ENCODE peak calls at places on chromosomes 5 and 9, in ten cellular contexts. U, S, G, K, M, F, H, J, T and Z are unnamed samples. For H3K9me3, the result is how much of the 10 kb centered on the place peaks cover.

GRCh38 chr9:136051568-136052432 is 43.3 kb downstream of the NACC2 start:
- DNase-seq in U (no peak), S (no peak), G (no peak), K (peak), M (peak), F (peak), H (no peak), J (peak), T (peak), Z (no peak)

GRCh38 chr5:13624283-13625074 is 320.0 kb downstream of the DNAH5 start:
- DNase-seq in U (no peak), S (no peak), G (no peak), K (no peak), M (no peak), F (no peak), H (no peak), J (no peak), T (no peak), Z (no peak)

GRCh38 chr9:1978941-1979340 is 36.2 kb upstream of the SMARCA2 start:
- DNase-seq in U (no peak), S (no peak), G (peak), K (peak), M (peak), F (no peak), H (no peak), J (no peak), T (peak), Z (no peak)

GRCh38 chr9:134138292-134138691 is 2.4 kb downstream of the WDR5 start:
- DNase-seq in U (no peak), S (no peak), G (no peak), K (no peak), M (no peak), F (no peak), H (no peak), J (no peak), T (no peak), Z (no peak)

GRCh38 chr5:179762079-179762780 is 29.6 kb downstream of the MAML1 start:
- DNase-seq in U (no peak), S (peak), G (peak), K (peak), M (no peak), F (no peak), H (peak), J (peak), T (peak), Z (peak)

GRCh38 chr5:179243333-179243732 is 101.9 kb downstream of the ADAMTS2 start:
- DNase-seq in U (no peak), S (no peak), G (no peak), K (peak), M (peak), F (no peak), H (no peak), J (peak), T (peak), Z (no peak)

GRCh38 chr9:38198140-38198539 is 129.1 kb upstream of the SHB start:
- DNase-seq in U (no peak), S (no peak), G (no peak), K (no peak), M (no peak), F (no peak), H (no peak), J (no peak), T (no peak), Z (no peak)

GRCh38 chr9:113636165-113636564 is 172.6 kb downstream of the RGS3 start:
- DNase-seq in U (no peak), S (no peak), G (peak), K (no peak), M (no peak), F (no peak), H (no peak), J (peak), T (no peak), Z (no peak)

GRCh38 chr5:122909470-122910100 is 64.2 kb downstream of the SNX24 start:
- DNase-seq in U (no peak), S (no peak), G (no peak), K (peak), M (no peak), F (no peak), H (no peak), J (no peak), T (no peak), Z (no peak)

GRCh38 chr9:7844283-7844682 is 44.7 kb upstream of the DMAC1 start:
- DNase-seq in U (no peak), S (no peak), G (no peak), K (peak), M (no peak), F (no peak), H (no peak), J (no peak), T (peak), Z (peak)

GRCh38 chr5:113343343-113343742 is 91.4 kb downstream of the TSSK1B start:
- DNase-seq in U (no peak), S (no peak), G (no peak), K (peak), M (peak), F (no peak), H (no peak), J (no peak), T (peak), Z (no peak)

GRCh38 chr9:8025532-8025931 is 226.0 kb upstream of the DMAC1 start:
- DNase-seq in U (no peak), S (no peak), G (no peak), K (peak), M (no peak), F (no peak), H (no peak), J (no peak), T (no peak), Z (no peak)

GRCh38 chr5:16881253-16881652 is 54.8 kb downstream of the MYO10 start:
- DNase-seq in U (no peak), S (no peak), G (no peak), K (no peak), M (no peak), F (no peak), H (no peak), J (no peak), T (no peak), Z (no peak)

GRCh38 chr9:132797861-132798659 is 80.0 kb downstream of the AK8 start:
- DNase-seq in U (no peak), S (no peak), G (no peak), K (no peak), M (no peak), F (peak), H (no peak), J (no peak), T (peak), Z (no peak)

GRCh38 chr9:79264511-79265448 is 307.0 kb upstream of the TLE4 start:
- DNase-seq in U (no peak), S (no peak), G (no peak), K (peak), M (no peak), F (no peak), H (no peak), J (no peak), T (no peak), Z (no peak)

GRCh38 chr5:170103447-170103846 is 2.2 kb upstream of the FOXI1 start:
- DNase-seq in U (no peak), S (no peak), G (no peak), K (no peak), M (no peak), F (no peak), H (no peak), J (no peak), T (no peak), Z (no peak)

GRCh38 chr5:134736173-134736812 is 2.1 kb upstream of the CAMLG start:
- DNase-seq in U (no peak), S (no peak), G (no peak), K (no peak), M (no peak), F (no peak), H (no peak), J (no peak), T (no peak), Z (no peak)

GRCh38 chr9:98708933-98709911 is at the start of gene GABBR2:
- DNase-seq in U (no peak), S (no peak), G (no peak), K (peak), M (peak), F (no peak), H (no peak), J (no peak), T (peak), Z (no peak)

GRCh38 chr5:116303810-116304209 is 219.0 kb downstream of the COMMD10 start:
- DNase-seq in U (no peak), S (no peak), G (no peak), K (no peak), M (no peak), F (no peak), H (no peak), J (no peak), T (no peak), Z (no peak)

GRCh38 chr5:172939045-172939444 is 20.2 kb upstream of the RPL26L1 start:
- DNase-seq in U (no peak), S (no peak), G (no peak), K (no peak), M (no peak), F (no peak), H (no peak), J (peak), T (no peak), Z (no peak)

GRCh38 chr5:72624641-72625236 is 117.5 kb upstream of the ZNF366 start:
- DNase-seq in U (no peak), S (no peak), G (no peak), K (peak), M (peak), F (no peak), H (no peak), J (no peak), T (no peak), Z (no peak)

GRCh38 chr9:105309531-105309931 is 65.1 kb downstream of the SLC44A1 start:
- DNase-seq in U (no peak), S (no peak), G (no peak), K (no peak), M (no peak), F (no peak), H (no peak), J (no peak), T (no peak), Z (no peak)

GRCh38 chr5:133373121-133373870 is 239.0 kb downstream of the FSTL4 start:
- DNase-seq in U (no peak), S (no peak), G (no peak), K (peak), M (no peak), F (no peak), H (no peak), J (no peak), T (no peak), Z (no peak)

GRCh38 chr5:176730815-176731475 is 79.4 kb upstream of the UNC5A start:
- DNase-seq in U (no peak), S (no peak), G (no peak), K (no peak), M (no peak), F (no peak), H (no peak), J (no peak), T (no peak), Z (no peak)

GRCh38 chr5:119328753-119329602 is 26.8 kb upstream of the TNFAIP8 start:
- DNase-seq in U (peak), S (peak), G (no peak), K (peak), M (no peak), F (no peak), H (peak), J (no peak), T (no peak), Z (peak)

GRCh38 chr9:92501671-92502393 is 19.5 kb upstream of the ASPN start:
- DNase-seq in U (no peak), S (no peak), G (peak), K (peak), M (peak), F (no peak), H (no peak), J (no peak), T (peak), Z (no peak)

GRCh38 chr9:92253656-92254055 is 39.8 kb downstream of the IARS1 start:
- DNase-seq in U (no peak), S (no peak), G (no peak), K (no peak), M (no peak), F (no peak), H (no peak), J (no peak), T (no peak), Z (no peak)

GRCh38 chr9:93186151-93186715 is 2.3 kb downstream of the WNK2 start:
- DNase-seq in U (no peak), S (no peak), G (no peak), K (no peak), M (no peak), F (no peak), H (no peak), J (peak), T (peak), Z (no peak)

GRCh38 chr9:134375011-134375390 is 48.7 kb downstream of the RXRA start:
- DNase-seq in U (no peak), S (no peak), G (peak), K (peak), M (no peak), F (peak), H (no peak), J (no peak), T (no peak), Z (no peak)

GRCh38 chr5:142941217-142941616 is 171.0 kb downstream of the ARHGAP26 start:
- DNase-seq in U (no peak), S (no peak), G (no peak), K (no peak), M (no peak), F (no peak), H (no peak), J (no peak), T (no peak), Z (no peak)

GRCh38 chr5:170100051-170100943 is 5.4 kb upstream of the FOXI1 start:
- DNase-seq in U (peak), S (peak), G (peak), K (peak), M (peak), F (peak), H (peak), J (no peak), T (peak), Z (peak)

GRCh38 chr9:81604306-81605153 is 84.8 kb downstream of the TLE1 start:
- DNase-seq in U (no peak), S (no peak), G (peak), K (peak), M (no peak), F (no peak), H (no peak), J (no peak), T (no peak), Z (no peak)

GRCh38 chr5:115979628-115980041 is 17.4 kb downstream of the LVRN start:
- DNase-seq in U (no peak), S (no peak), G (no peak), K (peak), M (peak), F (no peak), H (no peak), J (no peak), T (no peak), Z (no peak)

GRCh38 chr9:4167040-4167671 is 132.7 kb downstream of the GLIS3 start:
- DNase-seq in U (no peak), S (no peak), G (no peak), K (peak), M (peak), F (no peak), H (no peak), J (no peak), T (no peak), Z (no peak)

GRCh38 chr9:7368410-7369292 is 430.9 kb downstream of the DMAC1 start:
- DNase-seq in U (no peak), S (no peak), G (peak), K (peak), M (peak), F (no peak), H (no peak), J (no peak), T (no peak), Z (no peak)

GRCh38 chr5:156641690-156642089 is 208.4 kb upstream of the PPP1R2B start:
- DNase-seq in U (no peak), S (no peak), G (no peak), K (peak), M (peak), F (no peak), H (no peak), J (no peak), T (no peak), Z (no peak)

GRCh38 chr5:32490972-32491557 is 46.5 kb upstream of the ZFR start:
- DNase-seq in U (no peak), S (no peak), G (no peak), K (no peak), M (no peak), F (no peak), H (no peak), J (no peak), T (no peak), Z (no peak)

GRCh38 chr9:6703898-6704639 is 53.7 kb upstream of the KDM4C start:
- DNase-seq in U (peak), S (peak), G (peak), K (peak), M (peak), F (peak), H (peak), J (peak), T (peak), Z (peak)

GRCh38 chr9:123058834-123059233 is 25.4 kb downstream of the GPR21 start:
- DNase-seq in U (no peak), S (no peak), G (no peak), K (peak), M (peak), F (no peak), H (no peak), J (no peak), T (no peak), Z (no peak)

DNA sequence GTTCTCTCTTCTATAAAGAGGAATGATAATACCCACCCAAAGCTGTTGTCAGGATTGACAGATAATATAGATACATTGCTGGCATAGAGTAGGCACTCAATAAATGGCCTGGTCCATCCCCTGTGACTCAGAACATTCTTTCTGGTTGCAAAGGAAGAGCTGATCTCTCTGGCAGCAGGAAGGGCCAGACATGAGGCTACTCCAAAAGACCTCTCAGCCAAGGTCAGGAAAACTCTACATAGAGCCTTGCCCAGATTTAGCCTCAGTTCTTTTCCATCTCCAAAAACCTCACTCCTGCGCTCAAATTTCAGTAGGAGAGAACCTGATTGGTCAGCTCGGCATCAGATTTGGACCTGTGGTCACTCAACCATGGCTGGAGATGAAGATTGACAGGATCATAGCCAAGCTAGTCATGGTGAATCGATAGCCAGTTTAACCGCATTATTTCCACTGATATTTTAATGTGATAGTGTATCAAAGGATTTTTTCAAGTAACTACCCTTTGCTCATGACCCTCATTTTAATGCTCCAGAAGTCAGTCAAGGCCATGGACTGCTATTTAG is 319.6 kb downstream of the DRD1 start:
- DNase-seq in U (no peak), S (no peak), G (no peak), K (no peak), M (no peak), F (no peak), H (no peak), J (no peak), T (no peak), Z (no peak)
- H3K9me3 ChIP-seq in U (under half), S (under half), G (under half), K (under half), M (under half), F (under half), H (under half), J (under half), T (under half), Z (under half)

DNA sequence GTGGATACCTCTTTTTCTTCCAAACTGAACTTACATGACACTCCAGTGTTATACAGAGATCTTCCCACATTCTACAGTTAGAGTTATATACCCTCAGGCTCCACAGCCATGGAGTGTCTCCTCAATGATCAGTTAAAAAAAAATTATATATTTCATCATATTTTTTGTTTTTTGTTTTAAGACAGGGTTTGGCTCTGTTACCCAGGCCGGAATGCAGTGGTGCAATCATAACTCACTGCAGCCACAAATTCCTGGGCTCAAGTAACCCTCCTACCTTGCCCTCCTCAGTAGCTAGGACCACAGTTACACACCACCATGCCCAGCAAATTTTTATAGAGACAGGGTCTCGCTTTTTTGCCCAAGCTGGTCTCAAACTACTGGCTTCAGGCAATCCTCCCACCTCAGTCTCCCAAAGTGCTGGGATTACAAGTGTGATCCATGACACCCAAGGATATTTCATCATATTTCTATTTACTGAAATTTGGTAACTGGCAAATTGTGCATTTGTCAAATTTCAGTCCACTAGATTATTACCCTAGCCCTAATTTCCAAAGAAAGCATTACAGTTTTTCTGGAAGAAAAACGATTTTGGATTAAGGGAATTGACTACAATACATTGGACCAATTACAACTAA is 18.1 kb upstream of the SCAI start:
- DNase-seq in U (no peak), S (no peak), G (no peak), K (peak), M (peak), F (peak), H (no peak), J (no peak), T (no peak), Z (no peak)
- H3K4me3 ChIP-seq in U (no peak), S (no peak), G (no peak), K (no peak), M (peak), F (no peak), H (no peak), J (no peak), T (no peak), Z (no peak)

DNA sequence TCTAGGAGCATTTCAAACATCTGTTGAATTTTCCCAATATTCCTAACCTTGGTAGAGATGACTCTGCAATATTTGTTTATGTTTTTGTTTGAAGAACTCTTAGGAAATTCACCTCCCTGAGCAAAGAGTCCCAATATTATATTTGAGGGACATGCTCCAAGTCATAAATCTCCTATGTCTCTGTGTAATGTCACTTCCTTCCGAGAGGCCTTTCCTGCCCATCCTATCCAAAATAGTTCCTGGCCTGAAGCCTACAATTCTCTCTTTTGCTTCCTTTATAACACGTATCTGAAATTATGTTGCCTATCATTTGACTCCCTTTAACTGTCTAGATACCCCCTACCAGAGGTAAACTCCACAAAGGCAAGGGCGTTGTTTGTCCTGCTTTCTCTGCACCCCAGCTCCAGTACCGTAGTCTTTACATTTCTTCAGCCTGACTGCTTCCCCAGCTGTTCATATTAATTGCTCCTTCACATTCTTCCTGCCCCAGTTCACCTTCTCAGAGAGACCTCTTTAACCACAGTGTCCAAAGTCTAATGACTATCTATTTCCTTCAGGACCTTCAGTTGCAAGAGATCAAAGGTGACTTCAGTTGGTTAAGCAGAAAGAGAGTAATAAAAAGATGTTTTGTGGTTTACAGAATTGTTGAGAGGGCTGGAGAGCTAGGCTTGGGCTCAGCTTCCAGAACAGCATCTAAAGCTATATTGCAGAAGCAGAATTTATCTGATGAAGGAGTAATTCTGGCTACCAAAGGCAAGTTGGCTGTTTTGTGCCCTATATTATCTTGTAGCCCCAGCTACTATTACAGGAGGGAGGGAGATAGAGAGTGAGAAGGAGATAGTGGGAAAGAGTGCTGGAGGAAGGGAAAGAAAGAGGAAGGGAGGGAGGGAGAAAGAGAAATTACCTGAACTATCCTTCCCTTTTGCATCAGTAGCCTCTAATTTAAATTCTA is 109.3 kb upstream of the TMEM161B start:
- DNase-seq in U (no peak), S (no peak), G (no peak), K (peak), M (no peak), F (no peak), H (no peak), J (no peak), T (no peak), Z (no peak)
- H3K9me3 ChIP-seq in U (under half), S (under half), G (under half), K (under half), M (under half), F (under half), H (under half), J (under half), T (under half), Z (under half)

GRCh38 chr9:72363226-72363625 is 1.8 kb downstream of the ZFAND5 start:
- DNase-seq in U (no peak), S (no peak), G (no peak), K (no peak), M (no peak), F (no peak), H (no peak), J (no peak), T (no peak), Z (no peak)
- H3K4me3 ChIP-seq in U (peak), S (peak), G (peak), K (peak), M (peak), F (peak), H (peak), J (peak), T (peak), Z (peak)